ENCODE peak calls at places on chromosomes 16 and 17, in four cellular contexts. U is CD8-positive, alpha-beta memory T cell; M is mesendoderm; S is psoas muscle. D is an unnamed sample.

GRCh38 chr16:29678691-29679267 is at the start of gene QPRT:
- DNase-seq in U (no peak), M (peak; percentile 98), S (no peak), D (no peak)

GRCh38 chr17:8436169-8436932 is 667 bp downstream of the NDEL1 start:
- DNase-seq in U (peak; percentile 77), M (peak; percentile 91), S (peak; percentile 84), D (peak; percentile 83)

GRCh38 chr17:76546556-76547182 is 6.8 kb downstream of the PRCD start:
- DNase-seq in U (no peak), M (no peak), S (no peak), D (no peak)

GRCh38 chr17:40582328-40582901 is 17.1 kb upstream of the CCR7 start:
- DNase-seq in U (peak; percentile 83), M (no peak), S (peak; percentile 70), D (no peak)

GRCh38 chr16:3187798-3188674 is at the start of gene OR1F1:
- DNase-seq in U (peak; percentile 64), M (peak; percentile 88), S (no peak), D (no peak)

GRCh38 chr16:68444058-68444657 is 4.2 kb downstream of the SMPD3 start:
- DNase-seq in U (no peak), M (peak; percentile 78), S (no peak), D (no peak)

GRCh38 chr17:54180919-54181318 is 358.2 kb downstream of the KIF2B start:
- DNase-seq in U (no peak), M (no peak), S (no peak), D (no peak)

GRCh38 chr17:37315601-37316000 is 60.2 kb upstream of the C17orf78 start:
- DNase-seq in U (no peak), M (no peak), S (no peak), D (no peak)

GRCh38 chr16:28003923-28004322 is 59.6 kb downstream of the GSG1L start:
- DNase-seq in U (no peak), M (no peak), S (no peak), D (peak; percentile 55)

GRCh38 chr16:67489401-67490083 is 6.2 kb upstream of the AGRP start:
- DNase-seq in U (no peak), M (peak; percentile 14), S (no peak), D (no peak)

GRCh38 chr16:3865241-3865640 is 15.3 kb downstream of the CREBBP start:
- DNase-seq in U (no peak), M (no peak), S (no peak), D (no peak)

GRCh38 chr16:8818499-8819270 is 21.0 kb downstream of the PMM2 start:
- DNase-seq in U (no peak), M (peak; percentile 40), S (no peak), D (no peak)

GRCh38 chr17:2178798-2179505 is 124.0 kb downstream of the HIC1 start:
- DNase-seq in U (no peak), M (no peak), S (peak; percentile 63), D (no peak)

GRCh38 chr17:14198013-14198412 is 38.6 kb downstream of the CDRT15 start:
- DNase-seq in U (no peak), M (peak; percentile 75), S (no peak), D (no peak)

GRCh38 chr16:23847938-23848337 is 12.2 kb downstream of the PRKCB start:
- DNase-seq in U (peak; percentile 75), M (no peak), S (no peak), D (no peak)

GRCh38 chr17:43713494-43714162 is 45.0 kb downstream of the SOST start:
- DNase-seq in U (no peak), M (peak; percentile 31), S (no peak), D (no peak)

GRCh38 chr17:64775701-64776570 is 113.8 kb upstream of the SMURF2 start:
- DNase-seq in U (no peak), M (no peak), S (peak; percentile 49), D (no peak)

GRCh38 chr16:11797957-11798299 is 870 bp upstream of the ZC3H7A start:
- DNase-seq in U (no peak), M (no peak), S (no peak), D (no peak)

GRCh38 chr17:79946352-79947231 is 89.1 kb downstream of the TBC1D16 start:
- DNase-seq in U (peak; percentile 36), M (no peak), S (peak; percentile 30), D (no peak)

GRCh38 chr17:70896843-70897242 is 727.5 kb downstream of the KCNJ2 start:
- DNase-seq in U (no peak), M (no peak), S (no peak), D (no peak)

GRCh38 chr17:63995626-63996025 is 2.5 kb upstream of the PRR29 start:
- DNase-seq in U (no peak), M (no peak), S (no peak), D (peak; percentile 18)

GRCh38 chr17:19238167-19238505 is 970 bp downstream of the EPN2 start:
- DNase-seq in U (peak; percentile 51), M (peak; percentile 60), S (peak; percentile 69), D (peak; percentile 62)

GRCh38 chr16:30750876-30751465 is 2.7 kb downstream of the PHKG2 start:
- DNase-seq in U (peak; percentile 30), M (no peak), S (no peak), D (no peak)

GRCh38 chr16:28218109-28218508 is 6.3 kb upstream of the XPO6 start:
- DNase-seq in U (peak; percentile 79), M (peak; percentile 84), S (no peak), D (no peak)

DNA sequence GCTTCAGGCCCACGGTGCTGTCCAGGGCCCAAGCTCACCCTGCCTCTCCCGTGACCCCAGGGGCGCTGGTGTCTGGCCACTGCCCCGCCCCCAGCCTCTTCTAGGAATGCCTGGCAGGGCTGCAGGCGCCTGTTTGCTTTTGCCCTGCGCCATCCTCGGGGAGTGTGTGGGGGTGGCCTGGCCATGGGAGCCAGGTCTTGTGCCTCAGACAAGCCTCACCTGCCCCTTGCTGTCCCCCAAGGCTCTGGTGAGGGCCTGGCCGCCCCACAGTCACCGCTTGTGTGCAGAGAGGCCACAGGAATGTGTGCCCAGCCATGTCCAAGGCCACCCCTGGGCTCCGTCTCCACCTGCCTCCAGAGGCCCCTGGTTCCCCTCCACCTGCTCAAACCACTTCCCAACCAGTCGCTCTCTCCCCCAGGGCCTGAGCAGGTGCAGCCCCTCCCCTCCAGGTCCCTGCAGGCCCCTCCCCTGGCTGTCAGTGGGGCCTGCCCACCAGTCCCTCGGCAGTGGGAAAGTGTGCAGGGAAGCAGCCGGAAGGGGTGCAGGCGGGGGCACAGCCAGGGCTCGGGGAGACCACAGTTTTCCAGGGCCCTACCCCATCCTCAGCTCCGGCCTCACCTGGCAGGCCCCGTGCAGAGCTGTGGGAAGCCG is 841 bp upstream of the IGFALS start:
- DNase-seq in U (no peak), M (no peak), S (no peak), D (peak; percentile 70)
- H3K4me3 ChIP-seq in U (no peak overlapping the region), M (no peak overlapping the region), S (no peak overlapping the region), D (no peak overlapping the region)

DNA sequence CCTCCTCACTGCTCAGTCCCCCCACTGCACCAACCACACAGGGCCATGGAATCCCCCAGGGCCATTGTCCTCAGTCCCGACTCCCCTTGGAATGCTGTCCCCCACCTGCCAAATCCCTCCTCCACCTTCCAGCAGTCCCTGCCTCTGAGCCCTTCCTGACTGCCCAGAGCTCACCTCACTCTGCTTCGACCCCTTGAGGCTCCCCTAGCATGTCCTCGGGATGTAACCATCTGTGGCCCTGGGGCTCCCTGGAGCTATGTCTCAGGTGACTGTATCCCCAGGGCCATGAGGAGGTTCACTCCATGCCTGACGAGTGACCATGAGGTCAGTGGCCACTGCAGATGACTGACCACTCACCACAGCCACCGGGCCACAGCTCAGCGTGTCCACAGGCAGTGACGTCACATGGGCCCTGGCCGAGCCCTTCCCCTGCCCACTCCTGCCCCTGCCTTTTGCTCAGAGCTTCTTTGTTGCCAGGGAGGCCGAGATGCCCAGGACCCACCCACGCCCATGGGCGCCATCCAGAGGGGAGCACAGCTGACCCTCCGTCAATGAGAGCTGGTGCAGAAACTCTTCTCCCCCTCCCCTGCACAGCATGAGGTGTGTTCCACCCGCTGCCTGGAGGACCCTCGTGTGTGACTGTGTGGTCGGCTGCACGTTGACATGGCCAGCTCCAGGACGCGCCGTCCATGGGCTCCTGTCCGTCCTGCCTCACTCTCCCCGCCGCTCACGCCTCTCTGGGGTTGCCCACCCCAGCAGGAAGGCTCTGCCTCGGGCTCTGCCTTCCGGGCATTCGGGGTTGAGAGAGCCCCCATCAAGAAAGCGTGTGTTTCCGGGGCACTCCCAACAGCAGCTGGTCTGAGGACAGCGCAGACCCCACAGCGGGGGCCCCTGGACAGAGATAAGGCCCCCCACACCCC is 7.9 kb upstream of the PIEZO1 start:
- DNase-seq in U (no peak), M (no peak), S (peak; percentile 46), D (no peak)
- H3K4me3 ChIP-seq in U (no peak overlapping the region), M (no peak overlapping the region), S (no peak overlapping the region), D (no peak overlapping the region)

GRCh38 chr16:2170587-2171435 is 15.2 kb downstream of the TRAF7 start:
- DNase-seq in U (no peak), M (no peak), S (no peak), D (no peak)

GRCh38 chr16:2172688-2173335 is 17.2 kb downstream of the TRAF7 start:
- DNase-seq in U (no peak), M (no peak), S (no peak), D (no peak)

GRCh38 chr16:2170080-2170479 is 14.5 kb downstream of the TRAF7 start:
- DNase-seq in U (no peak), M (no peak), S (no peak), D (no peak)

GRCh38 chr16:2173366-2173765 is 17.8 kb downstream of the TRAF7 start:
- DNase-seq in U (no peak), M (no peak), S (no peak), D (no peak)

DNA sequence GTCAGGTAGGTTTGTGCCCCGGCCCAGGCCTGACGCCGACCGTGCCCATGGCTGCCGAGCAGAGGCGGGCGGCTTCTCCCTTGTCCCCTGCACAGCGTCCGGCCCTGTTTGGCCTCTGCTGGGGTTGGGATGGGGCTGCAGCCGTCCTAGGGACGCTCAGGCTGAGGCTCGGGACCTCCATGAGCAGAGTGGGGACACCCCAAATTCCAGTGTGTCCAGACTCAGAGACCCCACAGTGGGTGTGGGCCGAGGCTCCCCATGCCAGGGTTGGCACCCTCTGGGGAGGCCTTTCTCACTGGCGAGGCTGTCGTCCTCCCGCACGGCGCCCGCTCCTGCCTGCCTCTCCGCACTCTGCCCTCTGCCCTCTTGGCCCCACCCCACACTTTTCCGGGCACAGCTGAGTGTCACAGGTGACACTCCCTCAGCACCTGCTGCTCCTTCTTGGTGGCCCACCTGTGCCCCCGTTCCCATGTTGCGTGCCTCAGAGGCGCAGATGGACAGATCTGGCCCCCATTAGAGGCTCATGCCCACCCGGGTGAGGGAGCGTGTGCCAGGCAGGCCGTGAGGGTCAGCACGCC is 16.1 kb downstream of the TRAF7 start:
- DNase-seq in U (no peak), M (no peak), S (no peak), D (no peak)
- H3K4me3 ChIP-seq in U (no peak overlapping the region), M (no peak overlapping the region), S (no peak overlapping the region), D (no peak overlapping the region)

GRCh38 chr16:53629607-53630312 is 73.9 kb downstream of the RPGRIP1L start:
- DNase-seq in U (no peak), M (no peak), S (no peak), D (no peak)

GRCh38 chr16:53626816-53627215 is 76.8 kb downstream of the RPGRIP1L start:
- DNase-seq in U (no peak), M (no peak), S (no peak), D (no peak)

GRCh38 chr16:53625221-53625620 is 78.4 kb downstream of the RPGRIP1L start:
- DNase-seq in U (no peak), M (no peak), S (no peak), D (no peak)

GRCh38 chr16:53629151-53629550 is 74.5 kb downstream of the RPGRIP1L start:
- DNase-seq in U (no peak), M (no peak), S (no peak), D (no peak)

DNA sequence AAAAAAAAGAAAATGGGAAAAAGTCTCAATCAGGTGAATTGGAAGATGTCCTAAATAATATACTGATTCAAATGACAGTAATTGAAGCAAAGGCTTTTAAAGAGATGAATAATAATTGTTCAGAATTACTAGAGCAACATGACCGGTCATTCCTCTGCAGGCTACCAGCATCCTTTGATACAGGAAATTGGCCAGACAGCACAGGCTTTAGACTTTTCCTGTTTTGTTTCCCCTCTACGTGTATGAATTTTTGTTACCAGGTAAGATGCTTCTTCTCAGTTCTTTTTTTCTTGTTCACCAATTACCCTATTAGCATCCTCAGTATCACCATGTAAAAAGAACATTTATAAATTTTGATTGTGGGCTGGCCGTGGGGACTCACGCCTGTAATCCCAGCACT is 77.5 kb downstream of the RPGRIP1L start:
- DNase-seq in U (no peak), M (no peak), S (no peak), D (no peak)
- H3K4me3 ChIP-seq in U (no peak overlapping the region), M (no peak overlapping the region), S (no peak overlapping the region), D (no peak overlapping the region)

D was measured in aorta.